ENCODE peak calls at places on chromosomes 1 and 21, in seven cellular contexts. K is SK-N-SH; S is CD8-positive, alpha-beta T cell; H is mucosa of descending colon; A is fibroblast of lung; Q is cardiac muscle cell; O is tibial nerve. F is an unnamed sample. For H3K9me3, the result is how much of the 10 kb centered on the place peaks cover.

GRCh38 chr1:92768286-92768685 is 16.6 kb downstream of the EVI5 start:
- DNase-seq in K (no peak), S (no peak), H (no peak), A (no peak), Q (no peak), O (no peak), F (no peak)

GRCh38 chr1:112956503-112957132 is 622 bp upstream of the SLC16A1 start:
- DNase-seq in K (no peak), S (peak), H (no peak), A (no peak), Q (no peak), O (no peak), F (no peak)

GRCh38 chr21:41681336-41681801 is 85.5 kb downstream of the RIPK4 start:
- DNase-seq in K (no peak), S (no peak), H (peak), A (no peak), Q (no peak), O (no peak), F (no peak)

GRCh38 chr1:2972879-2973575 is 48.2 kb upstream of the ACTRT2 start:
- DNase-seq in K (no peak), S (no peak), H (no peak), A (no peak), Q (no peak), O (no peak), F (no peak)

GRCh38 chr1:149942207-149942606 is 5.5 kb upstream of the MTMR11 start:
- DNase-seq in K (peak), S (no peak), H (peak), A (peak), Q (peak), O (no peak), F (no peak)

GRCh38 chr1:177354247-177354646 is 183.5 kb downstream of the BRINP2 start:
- DNase-seq in K (no peak), S (no peak), H (no peak), A (no peak), Q (no peak), O (no peak), F (no peak)

GRCh38 chr1:97451422-97451821 is 469.4 kb downstream of the DPYD start:
- DNase-seq in K (no peak), S (no peak), H (no peak), A (no peak), Q (peak), O (no peak), F (no peak)

GRCh38 chr1:76073471-76073870 is 1.1 kb upstream of the ST6GALNAC3 start:
- DNase-seq in K (no peak), S (no peak), H (no peak), A (peak), Q (peak), O (no peak), F (no peak)

GRCh38 chr1:55073187-55073916 is 34.0 kb downstream of the PCSK9 start:
- DNase-seq in K (no peak), S (no peak), H (no peak), A (no peak), Q (no peak), O (no peak), F (no peak)

GRCh38 chr1:15848929-15849774 is 1.6 kb downstream of the SPEN start:
- DNase-seq in K (peak), S (peak), H (peak), A (peak), Q (peak), O (peak), F (peak)

GRCh38 chr1:45359882-45360513 is 19.8 kb upstream of the MUTYH start:
- DNase-seq in K (peak), S (peak), H (peak), A (peak), Q (peak), O (peak), F (peak)

GRCh38 chr1:21574464-21575151 is 65.4 kb downstream of the ALPL start:
- DNase-seq in K (no peak), S (no peak), H (no peak), A (peak), Q (peak), O (no peak), F (peak)

GRCh38 chr1:234997201-234998173 is 131.2 kb downstream of the TOMM20 start:
- DNase-seq in K (peak), S (no peak), H (peak), A (peak), Q (peak), O (peak), F (peak)

GRCh38 chr1:167109125-167109524 is 15.2 kb downstream of the STYXL2 start:
- DNase-seq in K (no peak), S (no peak), H (no peak), A (no peak), Q (no peak), O (no peak), F (no peak)

GRCh38 chr21:41325138-41325537 is 8.5 kb downstream of the FAM3B start:
- DNase-seq in K (no peak), S (no peak), H (no peak), A (no peak), Q (no peak), O (no peak), F (no peak)

GRCh38 chr1:227922501-227923352 is 25.0 kb downstream of the WNT9A start:
- DNase-seq in K (no peak), S (no peak), H (no peak), A (no peak), Q (no peak), O (no peak), F (no peak)

GRCh38 chr1:54173681-54174080 is 20.9 kb upstream of the CDCP2 start:
- DNase-seq in K (no peak), S (no peak), H (no peak), A (no peak), Q (no peak), O (no peak), F (no peak)

GRCh38 chr1:201640624-201641023 is 101.7 kb downstream of the NAV1 start:
- DNase-seq in K (no peak), S (no peak), H (peak), A (peak), Q (peak), O (no peak), F (peak)

GRCh38 chr1:66242646-66243547 is 291.1 kb upstream of the SGIP1 start:
- DNase-seq in K (peak), S (peak), H (peak), A (peak), Q (peak), O (peak), F (peak)

GRCh38 chr21:17527240-17527639 is 14.4 kb downstream of the CXADR start:
- DNase-seq in K (peak), S (no peak), H (no peak), A (peak), Q (peak), O (no peak), F (no peak)

GRCh38 chr1:65979145-65979544 is 186.4 kb downstream of the PDE4B start:
- DNase-seq in K (no peak), S (no peak), H (no peak), A (peak), Q (peak), O (no peak), F (no peak)

GRCh38 chr1:16048573-16049189 is 5.1 kb downstream of the CLCNKB start:
- DNase-seq in K (peak), S (peak), H (peak), A (peak), Q (peak), O (no peak), F (peak)

GRCh38 chr1:85616736-85617135 is 36.2 kb downstream of the CCN1 start:
- DNase-seq in K (no peak), S (no peak), H (no peak), A (no peak), Q (no peak), O (no peak), F (no peak)

GRCh38 chr1:85623061-85623471 is 42.5 kb downstream of the CCN1 start:
- DNase-seq in K (no peak), S (no peak), H (no peak), A (peak), Q (peak), O (no peak), F (no peak)

GRCh38 chr1:85617582-85618237 is 37.1 kb downstream of the CCN1 start:
- DNase-seq in K (no peak), S (no peak), H (no peak), A (peak), Q (peak), O (no peak), F (no peak)

GRCh38 chr1:85624361-85624760 is 43.8 kb downstream of the CCN1 start:
- DNase-seq in K (no peak), S (no peak), H (no peak), A (peak), Q (no peak), O (no peak), F (no peak)

DNA sequence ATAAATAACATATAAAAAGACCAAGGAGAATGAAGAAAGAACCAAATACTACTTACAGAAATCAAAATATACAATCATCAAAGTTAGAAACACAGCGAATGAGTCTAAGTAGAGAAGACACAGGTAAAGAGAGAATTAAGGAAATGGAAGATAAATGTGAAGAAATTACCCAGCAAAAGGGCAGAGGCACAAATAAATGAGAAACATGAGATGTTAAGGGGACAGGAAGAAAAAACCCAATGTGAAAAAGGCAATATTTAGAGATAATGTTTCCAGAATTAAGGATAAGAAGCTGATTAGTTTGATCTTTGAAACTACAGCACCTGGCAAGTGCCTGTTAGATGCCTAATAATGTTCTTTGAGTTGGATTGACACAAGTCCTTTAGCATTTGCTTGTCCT is 40.9 kb downstream of the CCN1 start:
- DNase-seq in K (no peak), S (no peak), H (no peak), A (no peak), Q (no peak), O (no peak), F (no peak)
- H3K4me3 ChIP-seq in K (no peak), S (no peak), H (no peak), A (no peak), Q (no peak), O (no peak), F (no peak)

GRCh38 chr1:4972761-4973320 is 318.4 kb downstream of the AJAP1 start:
- DNase-seq in K (no peak), S (no peak), H (no peak), A (no peak), Q (no peak), O (no peak), F (no peak)
- H3K9me3 ChIP-seq in K (under half), S (under half), H (under half), A (under half), Q (under half), O (under half), F (under half)

GRCh38 chr1:222097646-222098045 is 355.8 kb upstream of the DUSP10 start:
- DNase-seq in K (no peak), S (no peak), H (no peak), A (no peak), Q (no peak), O (no peak), F (no peak)

GRCh38 chr1:222099746-222100145 is 357.9 kb upstream of the DUSP10 start:
- DNase-seq in K (no peak), S (no peak), H (no peak), A (no peak), Q (no peak), O (no peak), F (no peak)

GRCh38 chr1:222096476-222096772 is 354.5 kb upstream of the DUSP10 start:
- DNase-seq in K (no peak), S (no peak), H (no peak), A (no peak), Q (no peak), O (no peak), F (no peak)

GRCh38 chr1:222096883-222097282 is 355.0 kb upstream of the DUSP10 start:
- DNase-seq in K (no peak), S (no peak), H (no peak), A (peak), Q (peak), O (no peak), F (no peak)

DNA sequence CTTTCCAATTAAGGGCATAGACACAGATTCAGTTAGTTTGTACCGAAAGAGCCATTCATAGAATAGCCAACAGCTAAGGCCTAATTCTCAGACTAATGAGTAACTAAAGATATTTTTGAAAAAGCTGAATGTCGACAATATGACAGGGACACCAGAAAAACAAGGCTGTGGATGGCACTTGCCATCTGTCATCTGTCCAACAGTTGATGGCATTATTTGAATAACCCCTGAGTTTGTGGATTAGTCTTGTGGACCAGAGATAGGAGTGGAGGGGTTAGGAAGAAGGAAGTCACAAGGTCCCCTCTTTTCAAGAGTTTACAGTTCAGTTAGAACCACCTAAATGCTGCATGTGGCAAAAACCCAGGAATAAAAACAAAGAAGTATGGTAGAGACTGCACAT is 356.5 kb upstream of the DUSP10 start:
- DNase-seq in K (no peak), S (no peak), H (no peak), A (no peak), Q (no peak), O (no peak), F (no peak)
- H3K4me3 ChIP-seq in K (no peak), S (no peak), H (no peak), A (no peak), Q (no peak), O (no peak), F (no peak)

GRCh38 chr1:23368562-23369334 is 888 bp downstream of the ZNF436 start:
- DNase-seq in K (peak), S (peak), H (peak), A (peak), Q (peak), O (peak), F (peak)

GRCh38 chr1:23366146-23366545 is 3.5 kb downstream of the ZNF436 start:
- DNase-seq in K (no peak), S (no peak), H (no peak), A (no peak), Q (no peak), O (no peak), F (no peak)

GRCh38 chr1:23367791-23368561 is 1.7 kb downstream of the ZNF436 start:
- DNase-seq in K (peak), S (peak), H (peak), A (peak), Q (peak), O (peak), F (peak)

GRCh38 chr1:23367451-23367790 is 2.2 kb downstream of the ZNF436 start:
- DNase-seq in K (no peak), S (no peak), H (no peak), A (peak), Q (no peak), O (no peak), F (no peak)

DNA sequence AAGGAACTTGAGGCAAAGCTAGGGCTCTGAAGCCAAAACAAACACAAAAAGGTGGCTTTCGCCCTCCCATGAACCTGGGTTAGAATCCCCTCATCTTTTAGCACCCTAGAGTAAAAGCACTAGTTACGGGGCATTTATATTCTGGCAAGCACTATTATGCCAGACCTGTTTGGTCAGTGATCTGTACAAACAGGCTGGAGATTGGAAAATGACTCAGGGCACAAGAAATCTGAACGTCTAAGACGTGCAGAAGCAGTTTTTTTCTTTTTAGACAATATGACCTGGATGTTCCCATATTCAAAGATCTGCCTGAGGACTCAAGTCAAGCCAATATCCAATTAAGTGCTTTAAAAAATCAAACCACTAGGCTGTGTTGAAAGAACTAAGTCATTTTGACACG is 3.0 kb downstream of the ZNF436 start:
- DNase-seq in K (no peak), S (no peak), H (no peak), A (peak), Q (no peak), O (no peak), F (no peak)
- H3K9me3 ChIP-seq in K (under half), S (under half), H (under half), A (under half), Q (under half), O (under half), F (half or more)

GRCh38 chr1:200602632-200603031 is 17.9 kb downstream of the KIF14 start:
- DNase-seq in K (no peak), S (no peak), H (no peak), A (no peak), Q (no peak), O (no peak), F (no peak)
- H3K4me3 ChIP-seq in K (no peak), S (no peak), H (no peak), A (no peak), Q (no peak), O (no peak), F (no peak)

F was measured in left ventricle myocardium inferior.